ENCODE peak calls at places on chromosome 10, in eight cellular contexts. One of them, this sample, is unnamed.
A peak's percentile ranks its signal among the peaks of the same experiment; 100 is the strongest.

GRCh38 chr10:28171468-28172235 is 131.2 kb downstream of the MPP7 start:
- DNase-seq in nephron progenitor cell: no peak
- DNase-seq in uterus: no peak
- DNase-seq in IMR-90: peak; percentile 30
- DNase-seq in HCT116: no peak
- DNase-seq in activated CD8-positive, alpha-beta T cell treated with anti-CD3 and anti-CD28 coated beads for 36 hours: no peak
- DNase-seq in epithelial cell of esophagus: peak; percentile 4
- DNase-seq in astrocyte of the spinal cord: peak; percentile 46
- DNase-seq in this sample: no peak

GRCh38 chr10:124665980-124666379 is 78.2 kb downstream of the FAM53B start:
- DNase-seq in nephron progenitor cell: no peak
- DNase-seq in uterus: no peak
- DNase-seq in IMR-90: no peak
- DNase-seq in HCT116: no peak
- DNase-seq in activated CD8-positive, alpha-beta T cell treated with anti-CD3 and anti-CD28 coated beads for 36 hours: no peak
- DNase-seq in epithelial cell of esophagus: no peak
- DNase-seq in astrocyte of the spinal cord: no peak
- DNase-seq in this sample: no peak

GRCh38 chr10:130027716-130028464 is 63.8 kb upstream of the EBF3 start:
- DNase-seq in nephron progenitor cell: no peak
- DNase-seq in uterus: no peak
- DNase-seq in IMR-90: no peak
- DNase-seq in HCT116: no peak
- DNase-seq in activated CD8-positive, alpha-beta T cell treated with anti-CD3 and anti-CD28 coated beads for 36 hours: no peak
- DNase-seq in epithelial cell of esophagus: no peak
- DNase-seq in astrocyte of the spinal cord: no peak
- DNase-seq in this sample: no peak

GRCh38 chr10:66799474-66799873 is 126.4 kb upstream of the LRRTM3 start:
- DNase-seq in nephron progenitor cell: no peak
- DNase-seq in uterus: no peak
- DNase-seq in IMR-90: no peak
- DNase-seq in HCT116: no peak
- DNase-seq in activated CD8-positive, alpha-beta T cell treated with anti-CD3 and anti-CD28 coated beads for 36 hours: no peak
- DNase-seq in epithelial cell of esophagus: no peak
- DNase-seq in astrocyte of the spinal cord: no peak
- DNase-seq in this sample: no peak

GRCh38 chr10:104515670-104516199 is 125.4 kb upstream of the SORCS3 start:
- DNase-seq in nephron progenitor cell: no peak
- DNase-seq in uterus: no peak
- DNase-seq in IMR-90: no peak
- DNase-seq in HCT116: no peak
- DNase-seq in activated CD8-positive, alpha-beta T cell treated with anti-CD3 and anti-CD28 coated beads for 36 hours: no peak
- DNase-seq in epithelial cell of esophagus: peak; percentile 55
- DNase-seq in astrocyte of the spinal cord: no peak
- DNase-seq in this sample: no peak

GRCh38 chr10:132575320-132576201 is 38.0 kb downstream of the INPP5A start:
- DNase-seq in nephron progenitor cell: no peak
- DNase-seq in uterus: no peak
- DNase-seq in IMR-90: peak; percentile 91
- DNase-seq in HCT116: no peak
- DNase-seq in activated CD8-positive, alpha-beta T cell treated with anti-CD3 and anti-CD28 coated beads for 36 hours: peak; percentile 74
- DNase-seq in epithelial cell of esophagus: peak; percentile 41
- DNase-seq in astrocyte of the spinal cord: peak; percentile 97
- DNase-seq in this sample: peak; percentile 49

GRCh38 chr10:47449102-47449978 is 34.6 kb downstream of the ANXA8 start:
- DNase-seq in nephron progenitor cell: no peak
- DNase-seq in uterus: no peak
- DNase-seq in IMR-90: no peak
- DNase-seq in HCT116: no peak
- DNase-seq in activated CD8-positive, alpha-beta T cell treated with anti-CD3 and anti-CD28 coated beads for 36 hours: peak; percentile 37
- DNase-seq in epithelial cell of esophagus: no peak
- DNase-seq in astrocyte of the spinal cord: no peak
- DNase-seq in this sample: no peak

GRCh38 chr10:48289652-48290238 is 15.2 kb upstream of the FRMPD2 start:
- DNase-seq in nephron progenitor cell: peak; percentile 76
- DNase-seq in uterus: no peak
- DNase-seq in IMR-90: peak; percentile 40
- DNase-seq in HCT116: peak; percentile 57
- DNase-seq in activated CD8-positive, alpha-beta T cell treated with anti-CD3 and anti-CD28 coated beads for 36 hours: peak; percentile 68
- DNase-seq in epithelial cell of esophagus: peak; percentile 63
- DNase-seq in astrocyte of the spinal cord: peak; percentile 30
- DNase-seq in this sample: peak; percentile 47

GRCh38 chr10:72659694-72660093 is 32.2 kb upstream of the MCU start:
- DNase-seq in nephron progenitor cell: no peak
- DNase-seq in uterus: no peak
- DNase-seq in IMR-90: no peak
- DNase-seq in HCT116: no peak
- DNase-seq in activated CD8-positive, alpha-beta T cell treated with anti-CD3 and anti-CD28 coated beads for 36 hours: no peak
- DNase-seq in epithelial cell of esophagus: no peak
- DNase-seq in astrocyte of the spinal cord: no peak
- DNase-seq in this sample: no peak

GRCh38 chr10:95474228-95475002 is 86.8 kb downstream of the SORBS1 start:
- DNase-seq in nephron progenitor cell: no peak
- DNase-seq in uterus: peak; percentile 59
- DNase-seq in IMR-90: no peak
- DNase-seq in HCT116: no peak
- DNase-seq in activated CD8-positive, alpha-beta T cell treated with anti-CD3 and anti-CD28 coated beads for 36 hours: no peak
- DNase-seq in epithelial cell of esophagus: peak; percentile 55
- DNase-seq in astrocyte of the spinal cord: peak; percentile 63
- DNase-seq in this sample: no peak

DNA sequence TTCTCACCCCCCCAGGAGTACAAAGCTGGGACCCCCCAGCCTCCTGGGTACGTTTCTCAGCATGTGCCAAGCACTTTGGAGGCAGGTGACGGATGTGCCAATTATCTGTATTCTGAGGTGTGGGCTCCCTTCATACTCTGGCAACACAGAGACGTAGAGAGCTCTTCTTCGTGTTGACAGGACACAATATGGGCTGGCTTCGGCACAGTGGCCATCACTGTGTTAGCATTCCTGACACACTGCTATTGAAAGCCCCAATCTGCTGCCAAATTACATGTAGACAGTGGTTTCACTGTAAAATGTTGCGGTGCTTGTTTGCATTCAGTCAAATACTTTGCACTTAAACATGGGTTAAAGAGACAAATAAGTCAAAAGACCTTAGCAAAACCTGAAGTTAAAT is 92.6 kb upstream of the SAMD8 start:
- DNase-seq in nephron progenitor cell: no peak
- DNase-seq in uterus: no peak
- DNase-seq in IMR-90: no peak
- DNase-seq in HCT116: no peak
- DNase-seq in activated CD8-positive, alpha-beta T cell treated with anti-CD3 and anti-CD28 coated beads for 36 hours: no peak
- DNase-seq in epithelial cell of esophagus: no peak
- DNase-seq in astrocyte of the spinal cord: no peak
- DNase-seq in this sample: no peak
- TF ChIP-seq CTCF in nephron progenitor cell: no peak
- TF ChIP-seq CTCF in uterus: no peak
- TF ChIP-seq CTCF in IMR-90: no peak
- TF ChIP-seq CTCF in HCT116: no peak
- TF ChIP-seq CTCF in activated CD8-positive, alpha-beta T cell treated with anti-CD3 and anti-CD28 coated beads for 36 hours: no peak
- TF ChIP-seq CTCF in epithelial cell of esophagus: no peak
- TF ChIP-seq CTCF in astrocyte of the spinal cord: no peak
- TF ChIP-seq CTCF in this sample: no peak

GRCh38 chr10:8054243-8054497 is 318 bp upstream of the GATA3 start:
- DNase-seq in nephron progenitor cell: no peak
- DNase-seq in uterus: no peak
- DNase-seq in IMR-90: no peak
- DNase-seq in HCT116: no peak
- DNase-seq in activated CD8-positive, alpha-beta T cell treated with anti-CD3 and anti-CD28 coated beads for 36 hours: no peak
- DNase-seq in epithelial cell of esophagus: no peak
- DNase-seq in astrocyte of the spinal cord: peak; percentile 39
- DNase-seq in this sample: no peak

GRCh38 chr10:8054498-8055407 is at the start of gene GATA3:
- DNase-seq in nephron progenitor cell: peak; percentile 78
- DNase-seq in uterus: no peak
- DNase-seq in IMR-90: peak; percentile 34
- DNase-seq in HCT116: no peak
- DNase-seq in activated CD8-positive, alpha-beta T cell treated with anti-CD3 and anti-CD28 coated beads for 36 hours: peak; percentile 90
- DNase-seq in epithelial cell of esophagus: peak; percentile 71
- DNase-seq in astrocyte of the spinal cord: peak; percentile 63
- DNase-seq in this sample: no peak

GRCh38 chr10:8052344-8052969 is 2.0 kb upstream of the GATA3 start:
- DNase-seq in nephron progenitor cell: peak; percentile 37
- DNase-seq in uterus: no peak
- DNase-seq in IMR-90: no peak
- DNase-seq in HCT116: no peak
- DNase-seq in activated CD8-positive, alpha-beta T cell treated with anti-CD3 and anti-CD28 coated beads for 36 hours: peak; percentile 55
- DNase-seq in epithelial cell of esophagus: no peak
- DNase-seq in astrocyte of the spinal cord: peak; percentile 45
- DNase-seq in this sample: no peak

GRCh38 chr10:8052970-8053445 is 1.5 kb upstream of the GATA3 start:
- DNase-seq in nephron progenitor cell: no peak
- DNase-seq in uterus: no peak
- DNase-seq in IMR-90: no peak
- DNase-seq in HCT116: no peak
- DNase-seq in activated CD8-positive, alpha-beta T cell treated with anti-CD3 and anti-CD28 coated beads for 36 hours: no peak
- DNase-seq in epithelial cell of esophagus: no peak
- DNase-seq in astrocyte of the spinal cord: no peak
- DNase-seq in this sample: no peak

DNA sequence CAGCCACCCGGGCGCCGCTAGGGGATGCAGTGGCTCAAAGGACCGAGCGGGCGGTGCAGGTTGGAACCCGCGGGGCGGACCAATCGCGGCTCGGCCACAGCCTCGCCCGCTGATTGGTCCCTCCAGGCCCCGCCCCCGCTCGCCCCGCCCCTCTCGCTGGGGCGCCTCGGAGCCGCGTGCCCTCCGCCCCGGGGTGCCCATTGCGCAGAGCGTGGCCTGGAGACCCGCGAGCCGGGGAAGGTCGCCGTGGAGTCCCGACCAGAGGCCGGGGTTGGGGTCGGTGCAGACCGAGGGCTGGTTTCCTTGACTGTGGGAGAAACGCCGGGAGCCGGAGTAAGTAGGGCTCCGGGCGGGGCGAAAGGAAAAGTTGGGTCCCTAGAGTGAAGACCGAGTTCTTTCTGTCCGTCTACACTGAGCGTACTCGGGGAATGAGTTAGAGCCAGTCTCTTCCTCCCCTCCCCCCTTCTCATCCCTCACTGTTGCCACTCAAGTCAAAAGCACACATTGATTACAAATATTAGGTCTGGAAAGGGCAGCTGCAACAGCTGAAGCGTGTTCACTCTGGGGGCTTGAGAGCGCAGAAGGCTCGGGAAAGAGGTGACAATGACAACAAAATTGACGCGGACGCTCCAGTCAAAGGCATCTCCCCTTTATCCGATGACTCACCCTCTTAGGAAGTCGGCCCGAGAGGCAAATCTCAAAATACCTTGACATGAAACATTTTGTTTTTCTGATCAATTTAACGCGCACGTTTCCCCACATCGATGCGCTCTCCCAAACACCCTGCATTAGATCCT is 844 bp upstream of the GATA3 start:
- DNase-seq in nephron progenitor cell: peak; percentile 96
- DNase-seq in uterus: peak; percentile 35
- DNase-seq in IMR-90: peak; percentile 70
- DNase-seq in HCT116: peak; percentile 55
- DNase-seq in activated CD8-positive, alpha-beta T cell treated with anti-CD3 and anti-CD28 coated beads for 36 hours: peak; percentile 96
- DNase-seq in epithelial cell of esophagus: peak; percentile 91
- DNase-seq in astrocyte of the spinal cord: peak; percentile 67
- DNase-seq in this sample: peak; percentile 52
- TF ChIP-seq CTCF in nephron progenitor cell: peak; percentile 85
- TF ChIP-seq CTCF in uterus: no peak
- TF ChIP-seq CTCF in IMR-90: peak; percentile 79
- TF ChIP-seq CTCF in HCT116: peak; percentile 33
- TF ChIP-seq CTCF in activated CD8-positive, alpha-beta T cell treated with anti-CD3 and anti-CD28 coated beads for 36 hours: no peak
- TF ChIP-seq CTCF in epithelial cell of esophagus: peak; percentile 80
- TF ChIP-seq CTCF in astrocyte of the spinal cord: peak; percentile 82
- TF ChIP-seq CTCF in this sample: no peak

GRCh38 chr10:49364747-49365146 is 31.1 kb downstream of the DRGX start:
- DNase-seq in nephron progenitor cell: no peak
- DNase-seq in uterus: no peak
- DNase-seq in IMR-90: no peak
- DNase-seq in HCT116: no peak
- DNase-seq in activated CD8-positive, alpha-beta T cell treated with anti-CD3 and anti-CD28 coated beads for 36 hours: no peak
- DNase-seq in epithelial cell of esophagus: no peak
- DNase-seq in astrocyte of the spinal cord: no peak
- DNase-seq in this sample: no peak

GRCh38 chr10:49363309-49364031 is 32.4 kb downstream of the DRGX start:
- DNase-seq in nephron progenitor cell: no peak
- DNase-seq in uterus: no peak
- DNase-seq in IMR-90: no peak
- DNase-seq in HCT116: no peak
- DNase-seq in activated CD8-positive, alpha-beta T cell treated with anti-CD3 and anti-CD28 coated beads for 36 hours: no peak
- DNase-seq in epithelial cell of esophagus: no peak
- DNase-seq in astrocyte of the spinal cord: no peak
- DNase-seq in this sample: no peak

GRCh38 chr10:49365675-49366415 is 30.0 kb downstream of the DRGX start:
- DNase-seq in nephron progenitor cell: no peak
- DNase-seq in uterus: no peak
- DNase-seq in IMR-90: no peak
- DNase-seq in HCT116: no peak
- DNase-seq in activated CD8-positive, alpha-beta T cell treated with anti-CD3 and anti-CD28 coated beads for 36 hours: no peak
- DNase-seq in epithelial cell of esophagus: no peak
- DNase-seq in astrocyte of the spinal cord: no peak
- DNase-seq in this sample: no peak

GRCh38 chr10:49366460-49366859 is 29.4 kb downstream of the DRGX start:
- DNase-seq in nephron progenitor cell: no peak
- DNase-seq in uterus: no peak
- DNase-seq in IMR-90: no peak
- DNase-seq in HCT116: no peak
- DNase-seq in activated CD8-positive, alpha-beta T cell treated with anti-CD3 and anti-CD28 coated beads for 36 hours: no peak
- DNase-seq in epithelial cell of esophagus: no peak
- DNase-seq in astrocyte of the spinal cord: no peak
- DNase-seq in this sample: no peak

DNA sequence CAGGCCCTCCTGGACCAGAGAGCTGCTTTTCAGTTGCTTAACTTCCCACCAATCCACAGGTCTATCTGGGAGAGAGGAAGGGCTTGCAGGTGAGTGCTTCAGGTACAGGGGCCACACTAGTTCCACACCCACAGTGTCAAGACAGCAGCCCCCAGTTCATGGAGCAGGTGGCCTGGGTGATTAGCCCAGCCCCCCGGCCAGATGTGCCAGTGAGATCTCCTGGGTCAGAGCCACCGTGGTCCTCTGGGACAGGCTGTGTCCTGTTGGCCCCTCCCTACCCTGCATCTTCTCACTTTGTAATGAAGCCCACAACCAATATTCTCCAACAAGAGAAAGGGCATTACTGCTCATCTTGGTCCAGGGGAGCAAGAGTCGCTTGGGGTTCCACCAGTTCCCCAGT is 30.6 kb downstream of the DRGX start:
- DNase-seq in nephron progenitor cell: no peak
- DNase-seq in uterus: no peak
- DNase-seq in IMR-90: no peak
- DNase-seq in HCT116: no peak
- DNase-seq in activated CD8-positive, alpha-beta T cell treated with anti-CD3 and anti-CD28 coated beads for 36 hours: no peak
- DNase-seq in epithelial cell of esophagus: no peak
- DNase-seq in astrocyte of the spinal cord: no peak
- DNase-seq in this sample: no peak
- TF ChIP-seq CTCF in nephron progenitor cell: no peak
- TF ChIP-seq CTCF in uterus: no peak
- TF ChIP-seq CTCF in IMR-90: no peak
- TF ChIP-seq CTCF in HCT116: no peak
- TF ChIP-seq CTCF in activated CD8-positive, alpha-beta T cell treated with anti-CD3 and anti-CD28 coated beads for 36 hours: no peak
- TF ChIP-seq CTCF in epithelial cell of esophagus: no peak
- TF ChIP-seq CTCF in astrocyte of the spinal cord: no peak
- TF ChIP-seq CTCF in this sample: no peak

DNA sequence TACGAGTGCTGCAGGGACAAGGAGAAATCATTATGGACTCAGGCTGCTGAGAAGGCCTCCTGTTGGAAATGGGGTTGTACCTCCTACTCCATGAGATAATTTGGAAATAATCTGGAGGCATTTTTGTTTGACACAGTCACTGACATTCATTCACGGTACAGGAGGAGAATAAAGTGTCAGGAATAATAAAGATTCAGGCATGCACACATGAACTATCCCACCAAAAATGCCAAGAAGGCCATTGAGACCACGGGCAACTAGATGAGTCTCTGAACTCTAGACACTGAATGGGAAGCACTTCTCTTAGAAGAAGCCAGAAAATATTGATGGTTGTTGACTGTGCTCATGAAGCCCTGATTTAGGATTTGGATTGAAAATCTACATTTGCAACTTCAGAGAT is 220.9 kb upstream of the HABP2 start:
- DNase-seq in nephron progenitor cell: no peak
- DNase-seq in uterus: no peak
- DNase-seq in IMR-90: no peak
- DNase-seq in HCT116: no peak
- DNase-seq in activated CD8-positive, alpha-beta T cell treated with anti-CD3 and anti-CD28 coated beads for 36 hours: no peak
- DNase-seq in epithelial cell of esophagus: no peak
- DNase-seq in astrocyte of the spinal cord: no peak
- DNase-seq in this sample: no peak
- TF ChIP-seq CTCF in nephron progenitor cell: no peak
- TF ChIP-seq CTCF in uterus: no peak
- TF ChIP-seq CTCF in IMR-90: no peak
- TF ChIP-seq CTCF in HCT116: no peak
- TF ChIP-seq CTCF in activated CD8-positive, alpha-beta T cell treated with anti-CD3 and anti-CD28 coated beads for 36 hours: no peak
- TF ChIP-seq CTCF in epithelial cell of esophagus: no peak
- TF ChIP-seq CTCF in astrocyte of the spinal cord: no peak
- TF ChIP-seq CTCF in this sample: no peak